ENCODE peak calls at places on chromosomes 6 and 20, in five cellular contexts. B is kidney tubule cell, A is HT1080, P is HEK293T, L is aorta. Y is an unnamed sample.

GRCh38 chr6:90284745-90285481 is 11.7 kb downstream of the BACH2 start:
- DNase-seq in B (peak; percentile 74), L (no peak), A (peak; percentile 63), P (peak; percentile 17), Y (no peak)

GRCh38 chr6:163965426-163966348 is 551.2 kb downstream of the QKI start:
- DNase-seq in A (no peak), P (peak; percentile 68), B (peak; percentile 53), L (no peak), Y (no peak)

GRCh38 chr20:36975085-36975829 is 23.7 kb upstream of the SAMHD1 start:
- DNase-seq in A (no peak), L (no peak), P (no peak), B (no peak), Y (no peak)

GRCh38 chr6:57138026-57138425 is 34.1 kb upstream of the BAG2 start:
- DNase-seq in L (no peak), P (no peak), B (no peak), A (no peak), Y (no peak)

GRCh38 chr6:83273596-83273995 is 80.4 kb downstream of the RWDD2A start:
- DNase-seq in A (no peak), P (no peak), L (no peak), B (no peak), Y (no peak)

GRCh38 chr20:23165307-23165750 is 79.2 kb upstream of the CD93 start:
- DNase-seq in L (no peak), B (no peak), A (no peak), P (peak; percentile 18), Y (no peak)

GRCh38 chr6:80767808-80768207 is 661.3 kb downstream of the BCKDHB start:
- DNase-seq in P (no peak), B (peak; percentile 69), L (peak; percentile 80), A (peak; percentile 74), Y (no peak)

GRCh38 chr6:167811689-167812487 is 14.8 kb upstream of the AFDN start:
- DNase-seq in B (no peak), L (no peak), P (no peak), A (no peak), Y (no peak)

GRCh38 chr6:25327372-25327771 is 48.2 kb downstream of the CARMIL1 start:
- DNase-seq in P (no peak), B (no peak), A (no peak), L (no peak), Y (no peak)

GRCh38 chr6:51541847-51542246 is 545.6 kb downstream of the PKHD1 start:
- DNase-seq in A (peak; percentile 1), L (no peak), B (peak; percentile 40), P (no peak), Y (no peak)

GRCh38 chr20:58481541-58482021 is 33.6 kb downstream of the APCDD1L start:
- DNase-seq in P (peak; percentile 56), A (no peak), L (no peak), B (peak; percentile 50), Y (peak; percentile 88)

GRCh38 chr20:58289143-58289542 is 20.4 kb upstream of the RAB22A start:
- DNase-seq in P (no peak), B (no peak), A (no peak), L (no peak), Y (no peak)

Y was measured in HuH-7.5.